ENCODE peak calls at places on chromosomes 12 and 14, in ten cellular contexts. One of them, this sample, is unnamed.

GRCh38 chr12:50732591-50732990 is 31.3 kb upstream of the ATF1 start:
- DNase-seq in tibial nerve: no peak
- DNase-seq in upper lobe of left lung: no peak
- DNase-seq in endothelial cell: no peak
- DNase-seq in IMR-90: peak
- DNase-seq in nephron progenitor cell: no peak
- DNase-seq in A673: no peak
- DNase-seq in mesothelial cell of epicardium: no peak
- DNase-seq in OCI-LY7: no peak
- DNase-seq in cardiac fibroblast: peak
- DNase-seq in this sample: no peak

GRCh38 chr12:50069069-50069468 is 11.7 kb downstream of the ASIC1 start:
- DNase-seq in IMR-90: no peak
- DNase-seq in tibial nerve: no peak
- DNase-seq in endothelial cell: no peak
- DNase-seq in A673: no peak
- DNase-seq in upper lobe of left lung: no peak
- DNase-seq in cardiac fibroblast: no peak
- DNase-seq in nephron progenitor cell: no peak
- DNase-seq in mesothelial cell of epicardium: no peak
- DNase-seq in OCI-LY7: no peak
- DNase-seq in this sample: no peak

GRCh38 chr14:71498151-71498734 is 434.0 kb upstream of the RGS6 start:
- DNase-seq in OCI-LY7: no peak
- DNase-seq in cardiac fibroblast: peak
- DNase-seq in tibial nerve: no peak
- DNase-seq in nephron progenitor cell: no peak
- DNase-seq in mesothelial cell of epicardium: no peak
- DNase-seq in upper lobe of left lung: no peak
- DNase-seq in endothelial cell: no peak
- DNase-seq in A673: no peak
- DNase-seq in IMR-90: peak
- DNase-seq in this sample: no peak

GRCh38 chr14:104111301-104112112 is 26.0 kb downstream of the ASPG start:
- DNase-seq in mesothelial cell of epicardium: peak
- DNase-seq in endothelial cell: no peak
- DNase-seq in OCI-LY7: no peak
- DNase-seq in IMR-90: no peak
- DNase-seq in tibial nerve: no peak
- DNase-seq in cardiac fibroblast: no peak
- DNase-seq in upper lobe of left lung: no peak
- DNase-seq in A673: no peak
- DNase-seq in nephron progenitor cell: peak
- DNase-seq in this sample: no peak

GRCh38 chr12:6967548-6968100 is 2.8 kb downstream of the PHB2 start:
- DNase-seq in A673: no peak
- DNase-seq in OCI-LY7: no peak
- DNase-seq in endothelial cell: no peak
- DNase-seq in IMR-90: no peak
- DNase-seq in upper lobe of left lung: no peak
- DNase-seq in tibial nerve: no peak
- DNase-seq in nephron progenitor cell: no peak
- DNase-seq in cardiac fibroblast: no peak
- DNase-seq in mesothelial cell of epicardium: no peak
- DNase-seq in this sample: no peak

GRCh38 chr12:21881950-21882349 is 59.3 kb downstream of the ABCC9 start:
- DNase-seq in upper lobe of left lung: peak
- DNase-seq in A673: no peak
- DNase-seq in tibial nerve: no peak
- DNase-seq in cardiac fibroblast: no peak
- DNase-seq in mesothelial cell of epicardium: no peak
- DNase-seq in OCI-LY7: no peak
- DNase-seq in IMR-90: no peak
- DNase-seq in nephron progenitor cell: no peak
- DNase-seq in endothelial cell: no peak
- DNase-seq in this sample: no peak

GRCh38 chr12:89346741-89347324 is 5.5 kb downstream of the DUSP6 start:
- DNase-seq in mesothelial cell of epicardium: no peak
- DNase-seq in IMR-90: peak
- DNase-seq in cardiac fibroblast: peak
- DNase-seq in upper lobe of left lung: peak
- DNase-seq in endothelial cell: peak
- DNase-seq in tibial nerve: peak
- DNase-seq in OCI-LY7: no peak
- DNase-seq in nephron progenitor cell: no peak
- DNase-seq in A673: peak
- DNase-seq in this sample: no peak

GRCh38 chr12:120136093-120136770 is 19.7 kb upstream of the RAB35 start:
- DNase-seq in IMR-90: no peak
- DNase-seq in mesothelial cell of epicardium: no peak
- DNase-seq in nephron progenitor cell: no peak
- DNase-seq in A673: no peak
- DNase-seq in cardiac fibroblast: no peak
- DNase-seq in tibial nerve: no peak
- DNase-seq in OCI-LY7: no peak
- DNase-seq in upper lobe of left lung: no peak
- DNase-seq in endothelial cell: no peak
- DNase-seq in this sample: no peak

GRCh38 chr12:41943671-41944070 is 201.0 kb downstream of the GXYLT1 start:
- DNase-seq in nephron progenitor cell: no peak
- DNase-seq in tibial nerve: no peak
- DNase-seq in IMR-90: no peak
- DNase-seq in endothelial cell: no peak
- DNase-seq in mesothelial cell of epicardium: no peak
- DNase-seq in cardiac fibroblast: no peak
- DNase-seq in A673: no peak
- DNase-seq in OCI-LY7: no peak
- DNase-seq in upper lobe of left lung: no peak
- DNase-seq in this sample: no peak

GRCh38 chr14:32370720-32371119 is 41.6 kb downstream of the AKAP6 start:
- DNase-seq in IMR-90: peak
- DNase-seq in cardiac fibroblast: peak
- DNase-seq in upper lobe of left lung: no peak
- DNase-seq in A673: no peak
- DNase-seq in mesothelial cell of epicardium: no peak
- DNase-seq in nephron progenitor cell: no peak
- DNase-seq in OCI-LY7: no peak
- DNase-seq in tibial nerve: no peak
- DNase-seq in endothelial cell: no peak
- DNase-seq in this sample: no peak

GRCh38 chr14:65167072-65167645 is 64.8 kb upstream of the MAX start:
- DNase-seq in tibial nerve: no peak
- DNase-seq in cardiac fibroblast: peak
- DNase-seq in IMR-90: no peak
- DNase-seq in endothelial cell: no peak
- DNase-seq in mesothelial cell of epicardium: no peak
- DNase-seq in upper lobe of left lung: no peak
- DNase-seq in nephron progenitor cell: no peak
- DNase-seq in OCI-LY7: peak
- DNase-seq in A673: no peak
- DNase-seq in this sample: no peak

GRCh38 chr12:19439059-19440018 is at the start of gene AEBP2:
- DNase-seq in OCI-LY7: peak
- DNase-seq in cardiac fibroblast: peak
- DNase-seq in endothelial cell: peak
- DNase-seq in A673: peak
- DNase-seq in tibial nerve: peak
- DNase-seq in IMR-90: peak
- DNase-seq in mesothelial cell of epicardium: peak
- DNase-seq in nephron progenitor cell: peak
- DNase-seq in upper lobe of left lung: peak
- DNase-seq in this sample: peak

DNA sequence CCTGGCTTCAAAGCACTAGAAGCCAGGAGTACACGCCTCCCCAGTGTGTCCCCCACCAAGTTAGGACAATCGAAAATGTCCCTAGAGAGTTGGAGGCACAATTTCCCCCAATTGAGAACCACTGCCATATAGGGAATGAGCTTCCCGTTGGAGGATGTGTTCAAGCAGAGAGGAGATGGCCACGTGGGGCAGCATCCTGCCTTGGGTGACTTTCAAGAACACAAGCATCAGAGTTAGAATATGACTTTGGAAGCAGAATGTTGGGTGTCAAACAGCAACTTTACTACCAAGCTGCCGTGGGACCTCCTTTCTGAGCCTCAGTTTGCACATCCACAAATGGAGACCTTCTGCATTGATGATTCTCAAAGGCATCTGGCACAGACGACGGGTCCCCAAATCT is 56.5 kb downstream of the RFLNA start:
- DNase-seq in cardiac fibroblast: no peak
- DNase-seq in OCI-LY7: no peak
- DNase-seq in IMR-90: no peak
- DNase-seq in nephron progenitor cell: no peak
- DNase-seq in upper lobe of left lung: no peak
- DNase-seq in tibial nerve: no peak
- DNase-seq in mesothelial cell of epicardium: no peak
- DNase-seq in endothelial cell: no peak
- DNase-seq in A673: no peak
- DNase-seq in this sample: no peak
- TF ChIP-seq CTCF in cardiac fibroblast: no peak
- TF ChIP-seq CTCF in OCI-LY7: no peak
- TF ChIP-seq CTCF in IMR-90: no peak
- TF ChIP-seq CTCF in nephron progenitor cell: no peak
- TF ChIP-seq CTCF in upper lobe of left lung: no peak
- TF ChIP-seq CTCF in tibial nerve: no peak
- TF ChIP-seq CTCF in mesothelial cell of epicardium: no peak
- TF ChIP-seq CTCF in endothelial cell: no peak
- TF ChIP-seq CTCF in A673: no peak
- TF ChIP-seq CTCF in this sample: no peak

DNA sequence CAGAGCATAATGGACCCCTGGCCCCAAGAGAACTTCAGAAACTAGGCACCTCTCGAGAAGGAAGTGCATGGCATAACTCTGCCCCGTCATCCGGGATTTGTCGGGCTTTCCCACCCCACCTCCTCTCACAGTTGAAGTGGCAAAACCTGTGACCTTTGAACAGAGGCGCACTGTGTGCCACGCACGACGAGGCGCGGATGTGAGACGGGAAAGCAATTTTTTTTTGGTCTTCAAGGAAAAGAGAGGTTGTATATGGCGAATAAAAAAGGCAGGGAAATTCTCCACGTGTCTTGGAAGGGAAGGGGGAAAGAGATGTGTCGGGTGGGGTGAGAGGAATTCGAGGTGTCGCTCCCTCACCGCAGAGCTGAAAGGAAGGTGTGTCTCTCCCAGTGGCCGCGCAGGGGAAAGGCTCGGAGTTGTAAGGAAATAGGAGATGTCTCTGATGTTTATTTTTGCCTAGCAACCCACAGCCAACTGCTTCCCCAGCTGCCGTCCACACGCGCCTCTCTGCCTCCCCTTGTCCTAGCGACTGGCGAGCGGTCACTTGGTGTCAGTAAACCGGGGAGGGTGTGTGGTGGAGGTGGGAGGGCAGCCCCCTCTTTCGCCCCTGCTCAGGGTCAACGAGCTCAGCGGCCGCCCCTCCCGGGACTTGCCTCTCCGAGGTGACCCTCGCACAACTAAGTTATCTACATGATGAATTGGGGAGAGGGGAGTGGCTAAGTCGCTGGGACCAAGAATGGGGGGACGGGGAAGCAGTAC is 819 bp upstream of the DYRK2 start:
- DNase-seq in endothelial cell: peak
- DNase-seq in IMR-90: peak
- DNase-seq in nephron progenitor cell: peak
- DNase-seq in OCI-LY7: peak
- DNase-seq in A673: peak
- DNase-seq in cardiac fibroblast: peak
- DNase-seq in upper lobe of left lung: peak
- DNase-seq in mesothelial cell of epicardium: peak
- DNase-seq in tibial nerve: peak
- DNase-seq in this sample: peak
- TF ChIP-seq CTCF in endothelial cell: peak
- TF ChIP-seq CTCF in IMR-90: peak
- TF ChIP-seq CTCF in nephron progenitor cell: no peak
- TF ChIP-seq CTCF in OCI-LY7: peak
- TF ChIP-seq CTCF in A673: no peak
- TF ChIP-seq CTCF in cardiac fibroblast: peak
- TF ChIP-seq CTCF in upper lobe of left lung: peak
- TF ChIP-seq CTCF in mesothelial cell of epicardium: no peak
- TF ChIP-seq CTCF in tibial nerve: no peak
- TF ChIP-seq CTCF in this sample: no peak

DNA sequence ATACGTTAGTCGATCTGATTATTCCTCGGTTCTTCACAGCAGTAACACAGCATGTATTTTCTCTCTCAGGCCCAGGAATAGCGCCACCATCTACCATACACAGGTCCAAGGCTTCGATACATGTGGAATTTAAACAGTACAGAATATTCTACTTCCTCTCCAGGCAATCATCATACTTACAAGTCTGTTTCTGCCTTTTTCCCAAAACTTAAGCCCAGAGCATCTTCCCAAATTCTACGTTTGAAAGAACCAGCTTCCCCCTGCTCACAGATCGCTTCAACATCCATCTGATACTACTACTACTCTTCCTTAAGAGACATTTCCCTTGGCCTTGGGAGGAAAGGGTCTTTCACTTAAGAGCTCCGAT is 626 bp downstream of the TXNDC16 start:
- DNase-seq in IMR-90: peak
- DNase-seq in OCI-LY7: peak
- DNase-seq in upper lobe of left lung: peak
- DNase-seq in tibial nerve: peak
- DNase-seq in cardiac fibroblast: peak
- DNase-seq in nephron progenitor cell: no peak
- DNase-seq in endothelial cell: no peak
- DNase-seq in mesothelial cell of epicardium: no peak
- DNase-seq in A673: peak
- DNase-seq in this sample: no peak
- TF ChIP-seq CTCF in IMR-90: peak
- TF ChIP-seq CTCF in OCI-LY7: peak
- TF ChIP-seq CTCF in upper lobe of left lung: no peak
- TF ChIP-seq CTCF in tibial nerve: no peak
- TF ChIP-seq CTCF in cardiac fibroblast: peak
- TF ChIP-seq CTCF in nephron progenitor cell: no peak
- TF ChIP-seq CTCF in endothelial cell: no peak
- TF ChIP-seq CTCF in mesothelial cell of epicardium: no peak
- TF ChIP-seq CTCF in A673: peak
- TF ChIP-seq CTCF in this sample: no peak

DNA sequence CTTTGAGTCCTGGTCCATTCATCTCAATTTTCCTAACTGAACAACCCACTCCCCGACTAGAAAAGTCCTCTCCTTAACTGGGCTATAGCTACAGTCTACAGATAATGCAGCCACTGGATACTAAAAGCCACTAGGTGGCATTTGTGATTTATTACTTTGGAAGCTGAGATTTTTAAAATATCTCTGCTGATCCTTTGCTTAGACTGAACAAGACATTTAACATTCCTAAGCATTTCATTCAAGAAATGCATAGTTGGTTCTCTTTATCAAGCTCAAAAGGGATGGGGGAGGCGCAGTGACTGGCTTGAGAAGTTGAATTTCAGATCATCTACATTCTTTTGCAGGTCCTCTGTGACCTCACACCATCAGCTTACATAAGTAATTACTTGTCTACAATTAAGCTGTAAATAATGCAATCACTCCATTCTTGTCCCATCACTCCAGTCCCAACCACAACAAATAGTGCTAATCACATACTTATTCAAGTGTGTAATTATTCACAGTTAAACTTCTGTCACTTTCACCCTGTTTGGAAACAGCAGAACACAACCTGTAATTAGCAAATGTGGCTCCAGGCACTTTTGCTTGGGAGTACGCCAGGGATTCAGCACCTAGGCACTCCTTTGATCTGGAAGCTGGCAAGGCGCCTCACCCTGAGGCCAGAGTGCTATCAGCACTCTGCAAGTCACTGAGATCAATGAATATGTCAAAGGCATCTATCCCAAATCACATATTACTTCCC is 203.5 kb downstream of the NOVA1 start:
- DNase-seq in OCI-LY7: no peak
- DNase-seq in IMR-90: peak
- DNase-seq in A673: peak
- DNase-seq in nephron progenitor cell: no peak
- DNase-seq in endothelial cell: no peak
- DNase-seq in cardiac fibroblast: peak
- DNase-seq in tibial nerve: no peak
- DNase-seq in mesothelial cell of epicardium: peak
- DNase-seq in upper lobe of left lung: no peak
- DNase-seq in this sample: no peak
- TF ChIP-seq CTCF in OCI-LY7: no peak
- TF ChIP-seq CTCF in IMR-90: peak
- TF ChIP-seq CTCF in A673: peak
- TF ChIP-seq CTCF in nephron progenitor cell: no peak
- TF ChIP-seq CTCF in endothelial cell: no peak
- TF ChIP-seq CTCF in cardiac fibroblast: peak
- TF ChIP-seq CTCF in tibial nerve: peak
- TF ChIP-seq CTCF in mesothelial cell of epicardium: no peak
- TF ChIP-seq CTCF in upper lobe of left lung: no peak
- TF ChIP-seq CTCF in this sample: no peak

This sample was measured in omental fat pad.